ENCODE peak calls at places on chromosomes 2 and 18, in eight cellular contexts. F is right cardiac atrium, N is WERI-Rb-1, Z is PC-3, V is dorsolateral prefrontal cortex, A is neuronal stem cell, C is cardiac muscle cell, U is spleen. W is an unnamed sample. For H3K27me3, the result is how much of the 10 kb centered on the place peaks cover.

GRCh38 chr18:34492652-34493051 is 217.4 kb upstream of the DTNA start:
- DNase-seq in F (no peak), N (no peak), Z (peak), V (no peak), A (no peak), C (no peak), U (no peak), W (peak)

GRCh38 chr2:121075641-121076500 is 209.1 kb downstream of the TFCP2L1 start:
- DNase-seq in F (no peak), N (no peak), Z (peak), V (no peak), A (no peak), C (peak), U (no peak), W (no peak)

GRCh38 chr2:160087854-160088745 is 25.7 kb upstream of the PLA2R1 start:
- DNase-seq in F (no peak), N (peak), Z (peak), V (no peak), A (no peak), C (peak), U (no peak), W (peak)

GRCh38 chr2:120314656-120315366 is 31.1 kb upstream of the INHBB start:
- DNase-seq in F (no peak), N (no peak), Z (no peak), V (no peak), A (no peak), C (peak), U (peak), W (no peak)

GRCh38 chr2:196177124-196177523 is 5.7 kb upstream of the STK17B start:
- DNase-seq in F (no peak), N (no peak), Z (no peak), V (no peak), A (no peak), C (no peak), U (no peak), W (no peak)

GRCh38 chr2:230520875-230521155 is 104.8 kb downstream of the SP100 start:
- DNase-seq in F (no peak), N (no peak), Z (peak), V (no peak), A (no peak), C (peak), U (no peak), W (peak)

GRCh38 chr2:237223208-237223861 is 137.6 kb downstream of the COPS8 start:
- DNase-seq in F (peak), N (no peak), Z (peak), V (no peak), A (no peak), C (peak), U (no peak), W (peak)

GRCh38 chr18:32310119-32310518 is 120.3 kb downstream of the MEP1B start:
- DNase-seq in F (no peak), N (no peak), Z (no peak), V (no peak), A (no peak), C (peak), U (no peak), W (no peak)

GRCh38 chr2:216740557-216741222 is 45.3 kb upstream of the IGFBP5 start:
- DNase-seq in F (peak), N (no peak), Z (no peak), V (no peak), A (no peak), C (peak), U (no peak), W (no peak)

GRCh38 chr2:100276716-100277115 is 45.6 kb downstream of the LONRF2 start:
- DNase-seq in F (no peak), N (no peak), Z (no peak), V (no peak), A (no peak), C (no peak), U (no peak), W (no peak)

GRCh38 chr2:100279586-100280534 is 42.4 kb downstream of the LONRF2 start:
- DNase-seq in F (no peak), N (no peak), Z (no peak), V (no peak), A (no peak), C (no peak), U (no peak), W (no peak)

GRCh38 chr2:100278986-100279385 is 43.3 kb downstream of the LONRF2 start:
- DNase-seq in F (no peak), N (no peak), Z (no peak), V (no peak), A (no peak), C (no peak), U (no peak), W (no peak)

GRCh38 chr2:100277540-100278207 is 44.6 kb downstream of the LONRF2 start:
- DNase-seq in F (no peak), N (no peak), Z (no peak), V (no peak), A (no peak), C (no peak), U (no peak), W (no peak)

DNA sequence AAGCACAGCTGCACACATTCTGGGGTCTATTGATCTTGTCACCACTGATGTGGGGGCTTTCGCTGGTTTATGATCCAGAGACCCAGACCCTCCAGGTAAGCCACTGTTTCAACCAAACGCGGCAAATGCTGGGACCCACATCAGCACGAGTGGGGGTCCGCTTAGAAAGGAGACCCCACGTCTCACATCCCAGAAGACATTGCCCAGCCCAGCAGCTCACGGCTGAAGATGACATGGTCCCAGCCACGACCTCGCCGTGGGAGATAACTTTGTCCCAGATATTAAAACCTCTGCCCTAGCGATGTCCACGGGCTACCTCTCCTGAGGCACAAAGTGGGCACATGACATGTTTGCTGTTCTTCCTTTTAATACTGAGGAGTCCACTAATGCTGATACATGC is 43.8 kb downstream of the LONRF2 start:
- DNase-seq in F (no peak), N (no peak), Z (no peak), V (no peak), A (no peak), C (no peak), U (no peak), W (no peak)
- H3K27me3 ChIP-seq in F (under half), N (under half), Z (under half), V (under half), A (under half), C (under half), U (under half), W (under half)

DNA sequence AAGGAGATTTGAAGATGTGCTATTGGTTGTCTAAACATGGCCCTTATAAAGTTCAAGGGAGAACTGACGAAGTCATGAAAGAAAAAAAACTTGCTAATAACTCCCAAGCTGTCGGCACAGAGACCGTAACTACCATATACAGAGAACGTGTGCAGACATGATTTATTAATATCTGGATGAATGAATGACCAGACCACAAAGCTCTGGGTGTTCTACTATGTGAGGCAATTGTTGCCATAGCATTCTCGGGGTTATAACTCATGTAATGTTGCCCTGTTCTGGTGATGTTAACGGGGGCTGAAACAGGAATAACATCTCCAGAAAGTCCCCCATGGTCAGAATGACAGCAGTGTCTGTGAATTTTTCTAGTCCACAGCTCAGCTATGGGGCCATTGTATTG is 483.5 kb upstream of the KLHL29 start:
- DNase-seq in F (no peak), N (no peak), Z (no peak), V (no peak), A (no peak), C (no peak), U (no peak), W (peak)
- H3K4me3 ChIP-seq in F (no peak), N (no peak), Z (no peak), V (no peak), A (no peak), C (no peak), U (no peak), W (no peak)

GRCh38 chr2:241870611-241871537 is 1.3 kb downstream of the RTP5 start:
- DNase-seq in F (peak), N (no peak), Z (no peak), V (no peak), A (no peak), C (no peak), U (peak), W (no peak)
- H3K27me3 ChIP-seq in F (under half), N (under half), Z (under half), V (under half), A (under half), C (under half), U (under half), W (under half)

GRCh38 chr2:42787788-42788477 is 4.5 kb downstream of the HAAO start:
- DNase-seq in F (no peak), N (no peak), Z (no peak), V (no peak), A (no peak), C (no peak), U (no peak), W (no peak)
- H3K4me3 ChIP-seq in F (no peak), N (no peak), Z (no peak), V (no peak), A (no peak), C (no peak), U (no peak), W (no peak)

DNA sequence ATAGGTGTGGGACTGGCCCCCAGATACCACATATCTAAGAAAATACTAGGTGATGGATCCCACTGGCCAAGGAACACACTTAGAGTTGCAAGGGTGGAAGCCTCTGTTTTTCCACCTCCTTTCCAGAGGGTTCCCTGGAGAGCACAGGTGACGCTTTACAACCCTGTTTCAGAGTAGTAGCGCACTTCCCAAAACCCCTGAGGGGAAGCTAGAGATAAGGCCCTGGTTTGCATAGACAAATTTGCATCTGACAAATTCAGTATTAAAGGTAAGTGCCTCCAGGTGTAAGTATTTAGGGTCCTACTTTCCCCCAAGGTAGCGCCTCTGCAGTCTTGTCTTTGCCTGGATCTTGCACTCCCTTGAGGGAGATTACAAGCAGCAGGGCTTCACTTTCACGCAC is 474 bp upstream of the CERKL start:
- DNase-seq in F (no peak), N (no peak), Z (no peak), V (no peak), A (no peak), C (no peak), U (no peak), W (no peak)
- H3K27me3 ChIP-seq in F (under half), N (under half), Z (under half), V (under half), A (half or more), C (half or more), U (under half), W (under half)